ENCODE peak calls at places on chromosomes 13 and 19, in four cellular contexts. X, I, T and Y are unnamed samples.

GRCh38 chr19:39310558-39311311 is 9.9 kb downstream of the LRFN1 start:
- DNase-seq in I (no peak), X (peak; percentile 55), T (no peak), Y (no peak)

GRCh38 chr19:29076161-29076560 is 136.8 kb downstream of the UQCRFS1 start:
- DNase-seq in T (no peak), I (no peak), X (no peak), Y (no peak)

GRCh38 chr13:97434417-97435296 is 688 bp downstream of the RAP2A start:
- DNase-seq in X (peak; percentile 31), I (peak; percentile 76), T (peak; percentile 43), Y (peak; percentile 44)

GRCh38 chr19:5355076-5355475 is 14.5 kb upstream of the PTPRS start:
- DNase-seq in X (no peak), I (no peak), T (no peak), Y (no peak)

GRCh38 chr13:97582170-97582569 is 148.2 kb downstream of the RAP2A start:
- DNase-seq in T (no peak), X (no peak), I (no peak), Y (no peak)

GRCh38 chr19:55247621-55248099 is 11.2 kb downstream of the PPP6R1 start:
- DNase-seq in T (peak; percentile 58), I (peak; percentile 65), X (peak; percentile 74), Y (peak; percentile 50)

GRCh38 chr13:41418751-41419150 is 38.6 kb upstream of the RGCC start:
- DNase-seq in X (no peak), I (no peak), T (no peak), Y (no peak)

GRCh38 chr13:42977219-42977659 is 14.8 kb downstream of the EPSTI1 start:
- DNase-seq in I (no peak), X (no peak), T (no peak), Y (no peak)

GRCh38 chr13:98972627-98973026 is 5.2 kb downstream of the DOCK9 start:
- DNase-seq in I (no peak), T (no peak), X (no peak), Y (no peak)

GRCh38 chr19:39398297-39398864 is 7.2 kb downstream of the MED29 start:
- DNase-seq in X (peak; percentile 92), I (peak; percentile 88), T (peak; percentile 89), Y (no peak)

GRCh38 chr13:23984541-23984940 is 87.2 kb upstream of the C1QTNF9B start:
- DNase-seq in I (no peak), T (no peak), X (no peak), Y (no peak)

GRCh38 chr19:55600336-55601028 is 394 bp downstream of the ZNF524 start:
- DNase-seq in T (no peak), X (no peak), I (no peak), Y (peak; percentile 89)

GRCh38 chr19:5166262-5166661 is 174.3 kb downstream of the PTPRS start:
- DNase-seq in I (no peak), T (no peak), X (peak; percentile 73), Y (no peak)

GRCh38 chr19:46733693-46734240 is 12.1 kb upstream of the FKRP start:
- DNase-seq in T (no peak), I (peak; percentile 64), X (no peak), Y (peak; percentile 34)

GRCh38 chr13:63741029-63741813 is 2325.6 kb upstream of the PCDH20 start:
- DNase-seq in X (no peak), I (peak; percentile 39), T (no peak), Y (no peak)

GRCh38 chr19:38012944-38013343 is 105.9 kb downstream of the SIPA1L3 start:
- DNase-seq in T (no peak), I (no peak), X (no peak), Y (no peak)

GRCh38 chr19:46065486-46065885 is 24.7 kb upstream of the IGFL4 start:
- DNase-seq in T (no peak), X (peak; percentile 16), I (no peak), Y (no peak)

GRCh38 chr13:72696590-72696989 is 30.8 kb downstream of the MZT1 start:
- DNase-seq in X (peak; percentile 1), I (no peak), T (no peak), Y (no peak)

GRCh38 chr19:18149596-18149975 is 3.4 kb upstream of the PIK3R2 start:
- DNase-seq in T (no peak), X (no peak), I (no peak), Y (no peak)

GRCh38 chr19:49393871-49394270 is 5.8 kb downstream of the KASH5 start:
- DNase-seq in T (no peak), I (no peak), X (no peak), Y (no peak)

GRCh38 chr19:17075035-17075859 is at the start of the genes HAUS8 and MYO9B:
- DNase-seq in T (peak; percentile 100), X (peak; percentile 99), I (peak; percentile 100), Y (peak; percentile 100)
- TF ChIP-seq POLR2A in T (no peak), X (peak; percentile 52), I (no peak), Y (peak; percentile 61)

GRCh38 chr19:20124879-20125278 is 42.1 kb upstream of the ZNF486 start:
- DNase-seq in X (no peak), I (no peak), T (no peak), Y (no peak)
- TF ChIP-seq POLR2A in X (no peak), I (no peak), T (no peak), Y (no peak)

GRCh38 chr19:6466526-6467248 is 2.6 kb downstream of the CRB3 start:
- DNase-seq in T (no peak), I (no peak), X (no peak), Y (no peak)
- TF ChIP-seq POLR2A in T (no peak), I (no peak), X (no peak), Y (no peak)

GRCh38 chr13:33796095-33796494 is 21.9 kb upstream of the RFC3 start:
- DNase-seq in X (no peak), T (no peak), I (no peak), Y (no peak)

GRCh38 chr13:33798023-33798422 is 19.9 kb upstream of the RFC3 start:
- DNase-seq in I (no peak), T (no peak), X (no peak), Y (no peak)

GRCh38 chr13:33797622-33798021 is 20.3 kb upstream of the RFC3 start:
- DNase-seq in T (no peak), X (no peak), I (no peak), Y (no peak)

GRCh38 chr13:33800646-33801186 is 17.2 kb upstream of the RFC3 start:
- DNase-seq in T (no peak), I (no peak), X (no peak), Y (no peak)

DNA sequence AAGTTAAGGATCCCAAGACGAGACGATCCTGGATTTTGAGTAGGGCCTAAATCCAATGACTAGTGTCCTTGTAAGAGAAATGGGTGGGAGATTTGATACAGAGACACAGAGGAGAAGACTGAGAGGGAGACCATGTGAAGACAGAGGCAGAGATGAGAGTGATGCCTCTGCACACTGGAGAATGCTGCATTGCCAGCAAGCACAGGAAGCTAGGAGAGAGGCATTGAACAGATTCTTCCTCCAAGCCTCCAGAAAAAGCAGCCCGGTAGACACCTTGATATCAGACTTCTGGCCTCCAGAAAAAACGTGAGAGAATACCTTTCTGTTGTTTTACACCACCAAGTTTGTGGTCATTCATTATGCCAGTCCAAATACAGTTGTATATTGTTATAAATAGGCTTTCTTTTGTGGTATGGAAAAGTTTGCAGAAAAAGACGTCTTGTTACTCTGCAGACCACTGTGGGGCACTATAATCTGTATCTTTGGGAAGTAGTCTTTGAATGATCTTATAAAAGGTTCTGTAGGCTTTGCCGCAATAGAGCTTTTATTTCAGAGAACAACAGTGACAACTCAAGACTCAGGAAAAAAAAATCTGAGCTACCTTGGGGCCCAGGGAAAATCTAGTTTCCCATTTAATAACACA is 17.9 kb upstream of the RFC3 start:
- DNase-seq in I (no peak), T (no peak), X (peak; percentile 45), Y (no peak)
- TF ChIP-seq POLR2A in I (no peak), T (no peak), X (no peak), Y (no peak)

GRCh38 chr13:102800145-102801041 is 1.5 kb downstream of the BIVM start:
- DNase-seq in T (peak; percentile 87), X (peak; percentile 76), I (peak; percentile 90), Y (peak; percentile 92)
- TF ChIP-seq POLR2A in T (peak; percentile 32), X (peak; percentile 38), I (no peak), Y (no peak)

GRCh38 chr19:14081797-14082674 is 3.5 kb downstream of the C19orf67 start:
- DNase-seq in T (peak; percentile 48), I (no peak), X (no peak), Y (peak; percentile 63)

GRCh38 chr19:14082675-14082960 is 3.0 kb downstream of the C19orf67 start:
- DNase-seq in I (no peak), T (no peak), X (no peak), Y (no peak)

GRCh38 chr19:14078406-14078805 is 5.8 kb downstream of the MISP3 start:
- DNase-seq in I (no peak), T (no peak), X (no peak), Y (no peak)

GRCh38 chr19:14085309-14085995 is at the start of gene C19orf67:
- DNase-seq in I (no peak), X (no peak), T (no peak), Y (no peak)

GRCh38 chr19:14080887-14081796 is 4.4 kb downstream of the C19orf67 start:
- DNase-seq in T (peak; percentile 99), I (peak; percentile 100), X (peak; percentile 98), Y (peak; percentile 98)
- TF ChIP-seq POLR2A in T (peak; percentile 75), I (no peak), X (peak; percentile 17), Y (peak; percentile 64)